ENCODE peak calls at places on chromosomes 4 and X, in nine cellular contexts. I, B, K, E, J, R, T, C and F are unnamed samples.

GRCh38 chr4:148643851-148644250 is 201.6 kb upstream of the NR3C2 start:
- DNase-seq in I (no peak), B (no peak), K (no peak), E (no peak), J (no peak), R (no peak), T (no peak), C (no peak), F (no peak)

GRCh38 chr4:88880501-88881226 is 176.3 kb downstream of the FAM13A start:
- DNase-seq in I (no peak), B (no peak), K (no peak), E (no peak), J (no peak), R (no peak), T (peak), C (no peak), F (peak)

GRCh38 chr4:8177956-8178355 is 19.3 kb upstream of the ABLIM2 start:
- DNase-seq in I (no peak), B (no peak), K (no peak), E (no peak), J (no peak), R (no peak), T (no peak), C (no peak), F (no peak)

GRCh38 chr4:143270266-143270838 is 66.3 kb upstream of the GAB1 start:
- DNase-seq in I (no peak), B (no peak), K (no peak), E (no peak), J (no peak), R (no peak), T (no peak), C (no peak), F (no peak)

GRCh38 chrX:17521871-17522693 is 147.1 kb downstream of the NHS start:
- DNase-seq in I (no peak), B (no peak), K (peak), E (peak), J (no peak), R (peak), T (peak), C (no peak), F (peak)

GRCh38 chr4:182938213-182938645 is 21.0 kb upstream of the DCTD start:
- DNase-seq in I (peak), B (peak), K (peak), E (no peak), J (peak), R (peak), T (no peak), C (peak), F (peak)

GRCh38 chr4:38818441-38818976 is 13.9 kb upstream of the TLR1 start:
- DNase-seq in I (no peak), B (no peak), K (peak), E (no peak), J (no peak), R (no peak), T (no peak), C (no peak), F (no peak)

GRCh38 chr4:78061939-78062603 is 4.9 kb downstream of the FRAS1 start:
- DNase-seq in I (no peak), B (no peak), K (no peak), E (no peak), J (no peak), R (no peak), T (peak), C (no peak), F (no peak)

GRCh38 chr4:19969492-19969891 is 282.2 kb upstream of the SLIT2 start:
- DNase-seq in I (no peak), B (no peak), K (no peak), E (no peak), J (no peak), R (no peak), T (no peak), C (no peak), F (no peak)

GRCh38 chrX:44974462-44974861 is 101.5 kb downstream of the KDM6A start:
- DNase-seq in I (no peak), B (no peak), K (peak), E (peak), J (no peak), R (peak), T (no peak), C (no peak), F (no peak)

GRCh38 chr4:53497446-53498069 is 93.7 kb downstream of the LNX1 start:
- DNase-seq in I (no peak), B (peak), K (no peak), E (no peak), J (no peak), R (peak), T (no peak), C (no peak), F (no peak)

GRCh38 chrX:129934461-129934860 is 28.5 kb downstream of the UTP14A start:
- DNase-seq in I (no peak), B (no peak), K (no peak), E (no peak), J (no peak), R (no peak), T (no peak), C (no peak), F (no peak)

GRCh38 chr4:24210332-24210902 is 320.6 kb upstream of the PPARGC1A start:
- DNase-seq in I (no peak), B (peak), K (no peak), E (peak), J (no peak), R (peak), T (no peak), C (no peak), F (no peak)

GRCh38 chr4:78693777-78694456 is 82.2 kb upstream of the BMP2K start:
- DNase-seq in I (no peak), B (no peak), K (no peak), E (no peak), J (no peak), R (peak), T (no peak), C (no peak), F (no peak)

GRCh38 chrX:31931225-31931624 is 859.4 kb upstream of the FTHL17 start:
- DNase-seq in I (no peak), B (no peak), K (peak), E (peak), J (no peak), R (peak), T (no peak), C (no peak), F (no peak)

GRCh38 chrX:31658360-31658759 is 586.5 kb upstream of the FTHL17 start:
- DNase-seq in I (no peak), B (no peak), K (no peak), E (no peak), J (peak), R (peak), T (peak), C (no peak), F (peak)

GRCh38 chrX:63250253-63250868 is 100.8 kb downstream of the SPIN4 start:
- DNase-seq in I (peak), B (no peak), K (peak), E (peak), J (no peak), R (peak), T (no peak), C (peak), F (no peak)

GRCh38 chr4:173208420-173208819 is 39.8 kb downstream of the GALNT7 start:
- DNase-seq in I (no peak), B (no peak), K (no peak), E (no peak), J (no peak), R (no peak), T (no peak), C (no peak), F (no peak)

GRCh38 chr4:123547167-123547817 is 150.7 kb downstream of the SPRY1 start:
- DNase-seq in I (no peak), B (no peak), K (peak), E (no peak), J (peak), R (no peak), T (peak), C (no peak), F (peak)

GRCh38 chr4:158253350-158253980 is 43.2 kb downstream of the TMEM144 start:
- DNase-seq in I (peak), B (no peak), K (peak), E (peak), J (peak), R (peak), T (peak), C (peak), F (peak)

GRCh38 chr4:126458993-126459392 is 1144.2 kb downstream of the FAT4 start:
- DNase-seq in I (no peak), B (no peak), K (no peak), E (no peak), J (no peak), R (no peak), T (no peak), C (no peak), F (no peak)

GRCh38 chr4:17639136-17639535 is 24.7 kb downstream of the MED28 start:
- DNase-seq in I (no peak), B (no peak), K (no peak), E (no peak), J (no peak), R (no peak), T (no peak), C (no peak), F (no peak)

GRCh38 chr4:152499322-152499721 is 36.6 kb downstream of the FBXW7 start:
- DNase-seq in I (no peak), B (no peak), K (no peak), E (no peak), J (no peak), R (no peak), T (no peak), C (no peak), F (no peak)

GRCh38 chr4:165325732-165326512 is 1.5 kb upstream of the MSMO1 start:
- DNase-seq in I (no peak), B (no peak), K (no peak), E (peak), J (no peak), R (peak), T (no peak), C (no peak), F (no peak)

GRCh38 chrX:150362599-150363481 is at the start of gene MAMLD1:
- DNase-seq in I (peak), B (peak), K (peak), E (peak), J (no peak), R (peak), T (peak), C (peak), F (no peak)

GRCh38 chr4:82432596-82432995 is 2.2 kb downstream of the ENOPH1 start:
- DNase-seq in I (no peak), B (no peak), K (no peak), E (no peak), J (no peak), R (no peak), T (no peak), C (no peak), F (no peak)

GRCh38 chr4:25861951-25862410 is 807 bp downstream of the SEL1L3 start:
- DNase-seq in I (peak), B (no peak), K (no peak), E (no peak), J (no peak), R (peak), T (no peak), C (peak), F (no peak)

GRCh38 chr4:68803013-68803412 is 12.8 kb upstream of the UGT2B10 start:
- DNase-seq in I (no peak), B (no peak), K (no peak), E (no peak), J (no peak), R (no peak), T (no peak), C (no peak), F (no peak)

GRCh38 chrX:38999967-39000745 is 198.9 kb downstream of the MID1IP1 start:
- DNase-seq in I (no peak), B (no peak), K (no peak), E (no peak), J (no peak), R (no peak), T (no peak), C (no peak), F (no peak)

GRCh38 chr4:106494066-106494465 is 125.5 kb upstream of the GIMD1 start:
- DNase-seq in I (no peak), B (no peak), K (no peak), E (peak), J (no peak), R (no peak), T (no peak), C (no peak), F (no peak)